ENCODE peak calls at places on chromosomes 2 and 18, in five cellular contexts. K is HT1080, R is HuH-7.5, I is ovary, O is ELF-1. W is an unnamed sample.
A peak's percentile ranks its signal among the peaks of the same experiment; 100 is the strongest.

GRCh38 chr18:26621161-26622026 is 73.0 kb upstream of the KCTD1 start:
- DNase-seq in O (peak; percentile 73), R (peak; percentile 39), K (peak; percentile 21), I (no peak), W (no peak)

GRCh38 chr2:139296672-139297209 is 516.6 kb upstream of the NXPH2 start:
- DNase-seq in K (peak; percentile 36), I (no peak), R (no peak), O (no peak), W (no peak)

GRCh38 chr2:229920011-229920781 is 1.6 kb downstream of the TRIP12 start:
- DNase-seq in O (peak; percentile 40), I (no peak), K (no peak), R (no peak), W (no peak)

GRCh38 chr18:38453880-38454279 is 888.3 kb upstream of the CELF4 start:
- DNase-seq in K (no peak), R (no peak), O (no peak), I (no peak), W (no peak)

GRCh38 chr18:58087928-58088722 is 44.1 kb downstream of the NEDD4L start:
- DNase-seq in O (no peak), K (peak; percentile 84), R (no peak), I (no peak), W (no peak)

GRCh38 chr2:43851026-43851980 is 12.5 kb downstream of the ABCG8 start:
- DNase-seq in O (no peak), R (no peak), I (no peak), K (no peak), W (no peak)

GRCh38 chr2:145760781-145761649 is 1241.1 kb upstream of the ZEB2 start:
- DNase-seq in R (no peak), K (no peak), I (no peak), O (peak; percentile 6), W (no peak)

GRCh38 chr2:9232886-9233285 is 26.3 kb downstream of the ASAP2 start:
- DNase-seq in O (no peak), K (no peak), I (no peak), R (no peak), W (no peak)

GRCh38 chr2:82789886-82790276 is 1669.2 kb downstream of the SUCLG1 start:
- DNase-seq in R (peak; percentile 7), K (no peak), O (no peak), I (no peak), W (no peak)

GRCh38 chr2:216774180-216774579 is 78.8 kb upstream of the IGFBP5 start:
- DNase-seq in I (no peak), K (no peak), O (no peak), R (no peak), W (no peak)

GRCh38 chr18:77366725-77367641 is 117.3 kb downstream of the GALR1 start:
- DNase-seq in R (no peak), I (no peak), O (no peak), K (peak; percentile 35), W (peak; percentile 32)

GRCh38 chr18:11167778-11168177 is 18.4 kb upstream of the PIEZO2 start:
- DNase-seq in I (no peak), O (no peak), R (no peak), K (no peak), W (no peak)

GRCh38 chr2:23698733-23699391 is 228.1 kb downstream of the ATAD2B start:
- DNase-seq in R (no peak), O (no peak), K (no peak), I (no peak), W (no peak)

GRCh38 chr2:241859436-241860183 is 916 bp upstream of the PDCD1 start:
- DNase-seq in R (no peak), O (no peak), K (no peak), I (peak; percentile 86), W (no peak)

GRCh38 chr2:149166958-149167810 is 128.7 kb downstream of the LYPD6B start:
- DNase-seq in I (no peak), K (peak; percentile 96), R (no peak), O (peak; percentile 68), W (no peak)

GRCh38 chr2:150689600-150689999 is 202.1 kb upstream of the RND3 start:
- DNase-seq in K (no peak), I (no peak), O (no peak), R (no peak), W (no peak)

GRCh38 chr18:69490813-69491212 is 90.1 kb downstream of the DOK6 start:
- DNase-seq in R (no peak), O (no peak), I (no peak), K (no peak), W (no peak)

GRCh38 chr2:239912171-239912937 is 112.8 kb downstream of the NDUFA10 start:
- DNase-seq in R (no peak), K (no peak), I (no peak), O (no peak), W (no peak)

GRCh38 chr2:155372969-155373368 is 674.5 kb downstream of the KCNJ3 start:
- DNase-seq in R (no peak), K (peak; percentile 20), I (no peak), O (no peak), W (no peak)

GRCh38 chr2:65350714-65351113 is 81.7 kb downstream of the SPRED2 start:
- DNase-seq in K (no peak), R (peak; percentile 28), O (peak; percentile 65), I (no peak), W (no peak)

GRCh38 chr18:63444567-63444966 is 22.3 kb upstream of the VPS4B start:
- DNase-seq in I (no peak), K (peak; percentile 76), O (no peak), R (no peak), W (no peak)

GRCh38 chr2:46409756-46410155 is 69.6 kb upstream of the TMEM247 start:
- DNase-seq in R (no peak), K (no peak), I (no peak), O (no peak), W (no peak)

GRCh38 chr18:59268722-59269562 is 4.3 kb downstream of the RAX start:
- DNase-seq in I (no peak), K (no peak), O (peak; percentile 79), R (peak; percentile 88), W (peak; percentile 87)

GRCh38 chr2:99550368-99550767 is 60.6 kb upstream of the REV1 start:
- DNase-seq in O (peak; percentile 40), I (no peak), K (no peak), R (no peak), W (no peak)

W was measured in NCI-H1930.